ENCODE peak calls at places on chromosomes 6 and 20, in nine cellular contexts. F is non-pigmented ciliary epithelial cell; Z is neural crest cell; K is naive thymus-derived CD4-positive, alpha-beta T cell; L is NCI-H460; I is renal cortical epithelial cell; C is Ammon's horn; O is memory B cell; U is AG20443. V is an unnamed sample.

GRCh38 chr6:71045296-71045695 is 88.4 kb upstream of the B3GAT2 start:
- DNase-seq in F (no peak), Z (no peak), K (no peak), L (no peak), I (peak; percentile 36), C (no peak), O (no peak), U (no peak), V (no peak)

GRCh38 chr20:48171071-48171470 is 385.8 kb upstream of the SULF2 start:
- DNase-seq in F (no peak), Z (no peak), K (no peak), L (no peak), I (no peak), C (no peak), O (no peak), U (no peak), V (no peak)

GRCh38 chr20:49578436-49578835 is 10.5 kb upstream of the PTGIS start:
- DNase-seq in F (no peak), Z (no peak), K (no peak), L (no peak), I (no peak), C (no peak), O (no peak), U (no peak), V (no peak)

GRCh38 chr6:142566628-142567396 is 265.0 kb downstream of the ADGRG6 start:
- DNase-seq in F (no peak), Z (peak; percentile 77), K (no peak), L (peak; percentile 29), I (peak; percentile 47), C (peak; percentile 21), O (peak; percentile 65), U (peak; percentile 72), V (peak; percentile 41)

GRCh38 chr6:151914475-151914874 is 107.0 kb downstream of the ESR1 start:
- DNase-seq in F (no peak), Z (no peak), K (no peak), L (peak; percentile 66), I (peak; percentile 36), C (no peak), O (no peak), U (no peak), V (no peak)

GRCh38 chr6:129370268-129370916 is 339.6 kb downstream of the ARHGAP18 start:
- DNase-seq in F (no peak), Z (peak; percentile 39), K (peak; percentile 3), L (peak; percentile 19), I (peak; percentile 34), C (peak; percentile 60), O (peak; percentile 22), U (peak; percentile 37), V (peak; percentile 37)

GRCh38 chr20:13271977-13272975 is 51.2 kb downstream of the ISM1 start:
- DNase-seq in F (no peak), Z (no peak), K (no peak), L (no peak), I (no peak), C (no peak), O (no peak), U (no peak), V (no peak)

GRCh38 chr20:51767018-51767866 is 948 bp downstream of the ATP9A start:
- DNase-seq in F (no peak), Z (peak; percentile 46), K (no peak), L (peak; percentile 64), I (peak; percentile 54), C (peak; percentile 77), O (peak; percentile 16), U (peak; percentile 64), V (peak; percentile 92)

GRCh38 chr20:11117808-11118528 is 444.2 kb upstream of the JAG1 start:
- DNase-seq in F (peak; percentile 70), Z (no peak), K (no peak), L (no peak), I (peak; percentile 91), C (no peak), O (no peak), U (peak; percentile 48), V (no peak)

GRCh38 chr6:146289816-146290588 is 253.6 kb upstream of the RAB32 start:
- DNase-seq in F (peak; percentile 61), Z (no peak), K (no peak), L (no peak), I (peak; percentile 65), C (no peak), O (no peak), U (peak; percentile 71), V (no peak)

GRCh38 chr6:31489046-31489445 is 8.9 kb upstream of the MICB start:
- DNase-seq in F (no peak), Z (no peak), K (no peak), L (no peak), I (no peak), C (no peak), O (no peak), U (no peak), V (no peak)

GRCh38 chr6:14066782-14067406 is 50.7 kb upstream of the CD83 start:
- DNase-seq in F (peak; percentile 53), Z (no peak), K (peak; percentile 32), L (peak; percentile 40), I (peak; percentile 78), C (peak; percentile 74), O (no peak), U (peak; percentile 72), V (no peak)

GRCh38 chr6:24990227-24990843 is 54.6 kb upstream of the RIPOR2 start:
- DNase-seq in F (no peak), Z (no peak), K (no peak), L (no peak), I (peak; percentile 47), C (no peak), O (no peak), U (no peak), V (no peak)

GRCh38 chr6:87093651-87094050 is 1.3 kb downstream of the CGA start:
- DNase-seq in F (no peak), Z (no peak), K (no peak), L (no peak), I (peak; percentile 2), C (no peak), O (no peak), U (no peak), V (no peak)

GRCh38 chr6:61679625-61680024 is 606.4 kb downstream of the KHDRBS2 start:
- DNase-seq in F (no peak), Z (no peak), K (no peak), L (no peak), I (no peak), C (no peak), O (no peak), U (no peak), V (no peak)

GRCh38 chr6:129617986-129618385 is 92.0 kb downstream of the ARHGAP18 start:
- DNase-seq in F (no peak), Z (no peak), K (no peak), L (no peak), I (peak; percentile 46), C (no peak), O (no peak), U (peak; percentile 22), V (no peak)